ENCODE peak calls at places on chromosomes 3 and 15, in four cellular contexts. D, G, X and E are unnamed samples. For H3K27me3, the result is how much of the 10 kb centered on the place peaks cover.

GRCh38 chr3:102790742-102791141 is 355.9 kb downstream of the ZPLD1 start:
- DNase-seq in D (no peak), G (no peak), X (no peak), E (no peak)

GRCh38 chr15:29458361-29458760 is 188.7 kb upstream of the NSMCE3 start:
- DNase-seq in D (no peak), G (no peak), X (no peak), E (no peak)

GRCh38 chr3:45343947-45344346 is 44.4 kb upstream of the LARS2 start:
- DNase-seq in D (no peak), G (no peak), X (no peak), E (no peak)

GRCh38 chr15:49953421-49953820 is 165.6 kb downstream of the ATP8B4 start:
- DNase-seq in D (peak), G (no peak), X (no peak), E (no peak)

GRCh38 chr15:38589502-38589901 is 24.9 kb upstream of the RASGRP1 start:
- DNase-seq in D (no peak), G (no peak), X (peak), E (no peak)

GRCh38 chr3:139128803-139129202 is 84.1 kb upstream of the PRR23C start:
- DNase-seq in D (no peak), G (no peak), X (no peak), E (no peak)

GRCh38 chr15:76339302-76340197 is 3.0 kb downstream of the ISL2 start:
- DNase-seq in D (no peak), G (peak), X (no peak), E (no peak)

GRCh38 chr3:12905316-12906071 is 64.1 kb upstream of the RPL32 start:
- DNase-seq in D (peak), G (no peak), X (no peak), E (peak)

GRCh38 chr3:43024183-43024865 is 45.2 kb downstream of the GASK1A start:
- DNase-seq in D (no peak), G (no peak), X (no peak), E (no peak)

GRCh38 chr15:25810631-25811077 is 52.5 kb downstream of the ATP10A start:
- DNase-seq in D (no peak), G (peak), X (no peak), E (no peak)

GRCh38 chr3:184630861-184631260 is 69.3 kb downstream of the EPHB3 start:
- DNase-seq in D (no peak), G (no peak), X (no peak), E (no peak)
- H3K27me3 ChIP-seq in D (under half), G (under half), X (under half), E (under half)

GRCh38 chr3:152683521-152683999 is 151.4 kb upstream of the P2RY1 start:
- DNase-seq in D (no peak), G (no peak), X (no peak), E (no peak)
- H3K27ac ChIP-seq in D (no peak), G (no peak), X (no peak), E (no peak)

GRCh38 chr3:111998661-111999641 is at the start of gene TAGLN3:
- DNase-seq in D (peak), G (peak), X (no peak), E (no peak)
- H3K4me3 ChIP-seq in D (peak), G (peak), X (peak), E (peak)

DNA sequence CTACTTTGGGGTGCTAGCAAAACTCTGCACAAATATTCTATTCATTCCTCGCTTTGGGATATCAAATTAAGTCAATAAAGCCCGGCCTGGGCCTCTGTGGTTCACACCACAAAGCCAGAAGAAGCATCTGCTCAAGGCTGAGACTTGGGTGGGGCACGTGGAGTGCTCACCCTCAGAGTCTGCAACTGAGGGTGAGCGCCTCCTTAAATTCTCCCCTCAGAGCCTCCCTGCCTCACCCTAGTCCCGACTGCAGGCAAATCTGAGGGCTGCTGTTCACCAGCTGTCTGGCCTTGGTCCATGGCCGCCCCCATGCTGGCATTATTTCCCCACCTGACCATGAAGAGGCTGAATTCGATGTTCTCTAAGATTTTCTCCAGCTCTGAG is 1.7 kb upstream of the MEGF11 start:
- DNase-seq in D (no peak), G (no peak), X (no peak), E (no peak)
- H3K27me3 ChIP-seq in D (under half), G (half or more), X (under half), E (under half)

GRCh38 chr15:101180620-101181307 is 71.1 kb downstream of the CHSY1 start:
- DNase-seq in D (no peak), G (no peak), X (no peak), E (no peak)
- H3K27ac ChIP-seq in D (no peak), G (no peak), X (no peak), E (peak)

DNA sequence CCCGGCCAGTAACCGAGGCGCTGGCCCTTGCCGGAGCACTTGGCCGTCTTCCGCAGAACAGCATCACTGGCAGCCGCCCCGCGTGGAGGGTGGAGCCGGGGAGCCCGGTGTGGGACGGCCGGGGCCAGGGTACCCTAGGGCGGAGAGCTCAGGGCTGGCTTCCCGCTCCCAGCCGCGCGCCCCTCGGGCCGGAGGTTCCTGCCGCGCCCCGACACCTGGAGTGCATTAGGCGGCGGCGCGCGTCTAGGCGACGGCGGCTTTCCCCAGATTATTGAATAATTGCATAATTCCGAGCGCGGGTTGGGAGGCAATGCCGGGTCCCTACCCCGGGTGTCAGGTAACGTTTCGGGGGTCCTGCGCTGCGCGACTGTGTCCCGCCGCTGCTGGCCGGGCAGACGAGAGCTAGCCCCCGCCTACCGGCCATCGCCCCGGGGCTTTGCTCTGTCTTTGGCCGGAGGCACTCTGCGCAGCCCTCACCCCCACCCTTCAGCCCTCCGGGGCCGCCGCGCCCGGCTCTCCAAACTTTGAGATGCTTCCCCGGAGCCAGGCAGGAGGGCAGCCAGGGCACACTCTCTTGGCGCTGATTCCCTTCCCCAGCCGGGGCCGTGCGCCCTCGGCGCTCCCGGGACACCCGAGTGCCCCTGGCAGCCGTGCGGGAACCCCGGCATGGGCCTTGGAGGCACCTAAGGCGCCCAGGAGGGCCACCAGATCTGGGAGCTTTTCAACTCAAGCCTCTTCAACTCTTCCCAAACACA is 749 bp downstream of the ITGA11 start:
- DNase-seq in D (no peak), G (peak), X (peak), E (peak)
- H3K4me3 ChIP-seq in D (peak), G (no peak), X (peak), E (peak)

DNA sequence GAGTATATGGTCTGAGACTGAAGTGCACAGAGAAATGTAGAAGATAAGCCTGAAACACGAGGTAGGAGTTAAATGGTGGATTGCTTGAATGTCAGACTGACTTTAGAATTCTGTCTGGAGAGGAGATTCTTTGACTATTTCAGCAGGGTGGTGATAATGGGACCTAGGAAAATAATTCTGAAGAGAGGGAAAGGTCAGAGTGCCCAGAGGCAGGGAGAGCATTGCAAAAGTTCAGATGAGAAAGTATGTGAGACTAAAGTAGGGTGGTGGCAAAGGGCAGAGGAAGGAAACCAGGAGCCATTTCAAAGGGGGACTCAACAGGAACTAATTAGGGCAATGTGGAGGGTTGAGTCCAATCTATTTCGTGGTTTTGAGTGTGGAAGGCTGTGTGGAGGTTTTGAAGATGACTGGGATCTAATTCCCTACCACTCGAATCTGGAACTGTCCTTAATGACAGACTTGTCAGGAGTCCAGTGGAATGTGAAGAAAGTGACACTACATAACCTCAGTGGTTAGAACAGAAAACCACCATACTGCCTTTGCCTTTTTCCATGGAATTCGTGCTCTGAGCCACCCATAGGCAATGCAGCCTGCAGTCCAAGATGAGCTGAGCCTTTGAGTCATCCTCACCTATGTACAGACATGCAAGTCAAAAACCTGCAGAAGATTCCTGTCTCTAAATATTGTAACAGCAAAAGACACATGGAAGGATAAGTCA is 16.1 kb downstream of the CPOX start:
- DNase-seq in D (no peak), G (no peak), X (no peak), E (no peak)
- H3K27me3 ChIP-seq in D (under half), G (under half), X (under half), E (under half)